ENCODE peak calls at places on chromosomes 6 and 20, in four cellular contexts. One of them, this sample, is unnamed.

GRCh38 chr20:32501709-32502108 is 83.4 kb downstream of the NOL4L start:
- DNase-seq in endothelial cell of umbilical vein: peak; percentile 82
- DNase-seq in aorta: no peak
- DNase-seq in Caco-2: no peak
- DNase-seq in this sample: no peak

GRCh38 chr20:53899351-53900167 is 170.8 kb downstream of the BCAS1 start:
- DNase-seq in Caco-2: no peak
- DNase-seq in endothelial cell of umbilical vein: peak; percentile 47
- DNase-seq in aorta: no peak
- DNase-seq in this sample: peak; percentile 92

GRCh38 chr6:108080010-108080780 is 5.7 kb upstream of the OSTM1 start:
- DNase-seq in Caco-2: no peak
- DNase-seq in aorta: no peak
- DNase-seq in endothelial cell of umbilical vein: no peak
- DNase-seq in this sample: no peak

GRCh38 chr6:160519603-160520042 is 144.5 kb downstream of the LPA start:
- DNase-seq in aorta: no peak
- DNase-seq in Caco-2: no peak
- DNase-seq in endothelial cell of umbilical vein: peak; percentile 58
- DNase-seq in this sample: no peak

GRCh38 chr6:30107756-30108155 is 5.1 kb downstream of the TRIM31 start:
- DNase-seq in aorta: no peak
- DNase-seq in endothelial cell of umbilical vein: no peak
- DNase-seq in Caco-2: no peak
- DNase-seq in this sample: no peak

GRCh38 chr20:35327074-35327976 is 35.1 kb upstream of the FAM83C start:
- DNase-seq in Caco-2: peak; percentile 95
- DNase-seq in endothelial cell of umbilical vein: peak; percentile 76
- DNase-seq in aorta: no peak
- DNase-seq in this sample: no peak

GRCh38 chr6:51976374-51976773 is 111.0 kb downstream of the PKHD1 start:
- DNase-seq in aorta: no peak
- DNase-seq in Caco-2: no peak
- DNase-seq in endothelial cell of umbilical vein: no peak
- DNase-seq in this sample: no peak

GRCh38 chr6:34273242-34273805 is 24.5 kb upstream of the SMIM29 start:
- DNase-seq in endothelial cell of umbilical vein: peak; percentile 95
- DNase-seq in Caco-2: no peak
- DNase-seq in aorta: peak; percentile 71
- DNase-seq in this sample: no peak

GRCh38 chr6:120378582-120379220 is 955.6 kb downstream of the TBC1D32 start:
- DNase-seq in aorta: no peak
- DNase-seq in endothelial cell of umbilical vein: peak; percentile 6
- DNase-seq in Caco-2: no peak
- DNase-seq in this sample: no peak

GRCh38 chr6:35665573-35665972 is 23.1 kb downstream of the FKBP5 start:
- DNase-seq in aorta: no peak
- DNase-seq in Caco-2: no peak
- DNase-seq in endothelial cell of umbilical vein: no peak
- DNase-seq in this sample: no peak
- H3K4me1 ChIP-seq in aorta: peaks cover 9% of the 10 kb centered on the region
- H3K4me1 ChIP-seq in Caco-2: no peaks in the 10 kb centered on the region
- H3K4me1 ChIP-seq in endothelial cell of umbilical vein: peaks cover 60% of the 10 kb centered on the region
- H3K4me1 ChIP-seq in this sample: peaks cover 79% of the 10 kb centered on the region

GRCh38 chr6:98824907-98825601 is 9.3 kb upstream of the POU3F2 start:
- DNase-seq in aorta: no peak
- DNase-seq in Caco-2: no peak
- DNase-seq in endothelial cell of umbilical vein: no peak
- DNase-seq in this sample: no peak

GRCh38 chr6:98825602-98826230 is 8.7 kb upstream of the POU3F2 start:
- DNase-seq in endothelial cell of umbilical vein: no peak
- DNase-seq in Caco-2: no peak
- DNase-seq in aorta: no peak
- DNase-seq in this sample: no peak

GRCh38 chr6:98823845-98824162 is 10.6 kb upstream of the POU3F2 start:
- DNase-seq in endothelial cell of umbilical vein: no peak
- DNase-seq in Caco-2: no peak
- DNase-seq in aorta: no peak
- DNase-seq in this sample: no peak

GRCh38 chr6:98823428-98823827 is 10.9 kb upstream of the POU3F2 start:
- DNase-seq in Caco-2: no peak
- DNase-seq in aorta: no peak
- DNase-seq in endothelial cell of umbilical vein: no peak
- DNase-seq in this sample: no peak

DNA sequence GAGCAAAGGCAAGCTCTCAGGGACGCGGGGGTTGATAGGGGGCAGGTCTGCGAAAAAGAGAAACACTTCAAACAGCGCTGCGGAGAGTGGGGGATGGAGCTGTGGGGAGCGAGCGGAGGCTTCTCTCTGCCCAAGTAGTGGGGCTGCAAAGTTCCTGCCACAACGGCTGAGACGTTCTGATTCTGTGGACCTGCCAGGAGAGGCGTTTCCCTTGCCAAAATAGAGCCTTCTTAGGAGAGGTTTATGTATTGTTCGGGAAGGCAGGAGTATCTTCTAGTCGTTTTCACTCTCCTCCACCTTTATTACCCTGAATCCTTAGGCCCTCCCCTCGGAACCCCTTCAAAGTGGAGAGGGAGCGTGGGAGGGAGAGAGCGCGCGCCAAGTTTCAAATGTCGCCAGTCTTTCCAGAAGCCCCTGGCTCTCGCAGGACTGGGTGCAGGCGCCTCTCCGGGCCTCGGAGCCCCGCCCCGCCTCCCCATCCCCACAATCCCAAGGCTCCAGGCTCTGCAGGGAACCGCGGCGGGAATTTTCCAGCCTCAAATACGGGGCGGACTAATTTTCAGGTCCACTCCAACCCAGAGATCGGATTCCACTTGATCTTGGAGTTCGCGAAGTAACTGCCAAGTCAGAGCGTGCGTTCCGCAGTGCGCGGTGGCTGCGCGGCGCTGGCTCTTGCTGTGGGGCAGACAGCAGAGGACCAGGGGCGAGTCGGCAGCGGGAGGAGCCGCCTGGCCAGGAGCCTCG is 10.0 kb upstream of the POU3F2 start:
- DNase-seq in endothelial cell of umbilical vein: no peak
- DNase-seq in aorta: no peak
- DNase-seq in Caco-2: no peak
- DNase-seq in this sample: no peak
- H3K27me3 ChIP-seq in endothelial cell of umbilical vein: peaks cover 74% of the 10 kb centered on the region
- H3K27me3 ChIP-seq in aorta: peaks cover 2% of the 10 kb centered on the region
- H3K27me3 ChIP-seq in Caco-2: peaks cover 2% of the 10 kb centered on the region
- H3K27me3 ChIP-seq in this sample: peaks cover 92% of the 10 kb centered on the region

GRCh38 chr6:111482236-111482958 is 621 bp downstream of the REV3L start:
- DNase-seq in aorta: peak; percentile 74
- DNase-seq in endothelial cell of umbilical vein: peak; percentile 45
- DNase-seq in Caco-2: peak; percentile 47
- DNase-seq in this sample: peak; percentile 56

GRCh38 chr6:111482959-111483735 is at the start of gene REV3L:
- DNase-seq in Caco-2: peak; percentile 95
- DNase-seq in endothelial cell of umbilical vein: peak; percentile 86
- DNase-seq in aorta: peak; percentile 92
- DNase-seq in this sample: peak; percentile 90

GRCh38 chr6:111478749-111479148 is 4.3 kb downstream of the REV3L start:
- DNase-seq in aorta: no peak
- DNase-seq in Caco-2: no peak
- DNase-seq in endothelial cell of umbilical vein: peak; percentile 70
- DNase-seq in this sample: no peak

GRCh38 chr6:111481836-111482235 is 1.2 kb downstream of the REV3L start:
- DNase-seq in Caco-2: no peak
- DNase-seq in aorta: no peak
- DNase-seq in endothelial cell of umbilical vein: peak; percentile 35
- DNase-seq in this sample: no peak

GRCh38 chr6:111480988-111481830 is 1.8 kb downstream of the REV3L start:
- DNase-seq in endothelial cell of umbilical vein: peak; percentile 36
- DNase-seq in Caco-2: no peak
- DNase-seq in aorta: no peak
- DNase-seq in this sample: no peak
- H3K4me1 ChIP-seq in endothelial cell of umbilical vein: peaks cover 39% of the 10 kb centered on the region
- H3K4me1 ChIP-seq in Caco-2: peaks cover 24% of the 10 kb centered on the region
- H3K4me1 ChIP-seq in aorta: peaks cover 3% of the 10 kb centered on the region
- H3K4me1 ChIP-seq in this sample: peaks cover 45% of the 10 kb centered on the region

GRCh38 chr20:47815416-47815806 is 30.1 kb upstream of the SULF2 start:
- DNase-seq in aorta: no peak
- DNase-seq in endothelial cell of umbilical vein: no peak
- DNase-seq in Caco-2: no peak
- DNase-seq in this sample: no peak
- H3K27me3 ChIP-seq in aorta: no peaks in the 10 kb centered on the region
- H3K27me3 ChIP-seq in endothelial cell of umbilical vein: peaks cover 12% of the 10 kb centered on the region
- H3K27me3 ChIP-seq in Caco-2: peaks cover 1% of the 10 kb centered on the region
- H3K27me3 ChIP-seq in this sample: no peaks in the 10 kb centered on the region

DNA sequence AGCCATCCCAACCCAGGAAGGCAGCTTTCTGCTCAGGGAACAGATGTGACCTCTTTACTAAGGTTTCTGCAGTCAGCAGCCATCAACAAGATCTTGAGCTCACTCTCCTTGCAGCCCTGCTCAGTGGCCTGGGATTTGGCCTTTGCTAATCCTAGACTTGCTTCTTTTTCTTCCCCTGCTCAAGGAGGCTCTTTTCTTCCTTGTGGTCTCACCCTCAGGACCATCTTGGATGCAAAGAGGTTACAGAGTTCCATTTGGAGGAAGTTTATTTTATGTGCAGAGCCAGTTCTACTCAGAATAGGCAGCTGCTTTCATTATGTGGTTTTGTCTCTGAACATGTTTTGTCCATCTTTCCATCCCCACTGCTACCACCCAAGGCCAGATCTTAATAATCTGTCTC is 49.3 kb downstream of the RALY start:
- DNase-seq in aorta: no peak
- DNase-seq in Caco-2: no peak
- DNase-seq in endothelial cell of umbilical vein: no peak
- DNase-seq in this sample: no peak
- H3K4me1 ChIP-seq in aorta: peaks cover 19% of the 10 kb centered on the region
- H3K4me1 ChIP-seq in Caco-2: peaks cover 40% of the 10 kb centered on the region
- H3K4me1 ChIP-seq in endothelial cell of umbilical vein: peaks cover 4% of the 10 kb centered on the region
- H3K4me1 ChIP-seq in this sample: no peaks in the 10 kb centered on the region

DNA sequence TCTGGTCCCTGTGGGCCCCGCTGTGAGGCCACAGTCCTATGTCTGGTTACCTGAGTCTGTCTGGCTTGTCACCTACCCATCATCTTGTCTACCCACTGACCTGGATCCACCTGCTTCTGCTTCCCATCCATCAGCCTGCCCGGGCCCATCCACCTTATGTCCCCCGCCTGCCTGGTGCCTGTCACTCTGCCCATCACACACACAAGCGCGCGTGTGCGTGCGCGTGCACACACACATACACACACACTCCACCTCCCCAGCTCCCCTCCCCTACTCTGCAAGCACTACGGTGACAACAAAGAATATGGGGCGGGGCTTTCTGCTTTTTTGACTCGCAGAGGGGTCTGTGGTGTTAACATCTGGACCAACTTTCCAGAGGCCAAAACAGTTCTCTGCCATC is 8.0 kb downstream of the CDH22 start:
- DNase-seq in aorta: no peak
- DNase-seq in endothelial cell of umbilical vein: no peak
- DNase-seq in Caco-2: no peak
- DNase-seq in this sample: no peak
- H3K27me3 ChIP-seq in aorta: no peaks in the 10 kb centered on the region
- H3K27me3 ChIP-seq in endothelial cell of umbilical vein: peaks cover 2% of the 10 kb centered on the region
- H3K27me3 ChIP-seq in Caco-2: peaks cover 3% of the 10 kb centered on the region
- H3K27me3 ChIP-seq in this sample: peaks cover 37% of the 10 kb centered on the region

DNA sequence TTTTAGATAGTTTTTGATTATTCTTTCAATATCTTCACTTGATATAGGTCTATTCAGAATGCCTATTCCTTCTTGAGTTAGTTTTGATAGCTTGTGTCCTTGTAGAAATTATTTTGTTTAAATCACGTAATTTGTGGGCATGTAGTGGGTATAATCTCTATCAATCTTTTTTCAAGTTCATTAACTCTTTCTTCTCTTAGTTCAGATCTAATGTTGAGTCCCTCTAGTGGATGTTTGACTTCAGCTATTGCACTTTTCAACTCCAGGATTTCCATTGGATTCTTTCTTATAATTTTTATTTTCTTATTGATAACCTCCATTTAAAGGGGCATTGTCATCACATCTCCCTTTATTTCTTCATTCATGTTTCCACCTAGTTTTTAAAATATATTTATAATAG is 135.6 kb downstream of the COL12A1 start:
- DNase-seq in aorta: no peak
- DNase-seq in endothelial cell of umbilical vein: no peak
- DNase-seq in Caco-2: no peak
- DNase-seq in this sample: no peak
- H3K4me1 ChIP-seq in aorta: no peaks in the 10 kb centered on the region
- H3K4me1 ChIP-seq in endothelial cell of umbilical vein: no peaks in the 10 kb centered on the region
- H3K4me1 ChIP-seq in Caco-2: no peaks in the 10 kb centered on the region
- H3K4me1 ChIP-seq in this sample: no peaks in the 10 kb centered on the region

GRCh38 chr6:159170999-159171712 is 2.0 kb downstream of the FNDC1 start:
- DNase-seq in aorta: peak; percentile 56
- DNase-seq in Caco-2: no peak
- DNase-seq in endothelial cell of umbilical vein: no peak
- DNase-seq in this sample: no peak
- H3K27me3 ChIP-seq in aorta: no peaks in the 10 kb centered on the region
- H3K27me3 ChIP-seq in Caco-2: peaks cover 2% of the 10 kb centered on the region
- H3K27me3 ChIP-seq in endothelial cell of umbilical vein: peaks cover 74% of the 10 kb centered on the region
- H3K27me3 ChIP-seq in this sample: peaks cover 91% of the 10 kb centered on the region

GRCh38 chr20:33787253-33787891 is 23.8 kb upstream of the CHMP4B start:
- DNase-seq in Caco-2: no peak
- DNase-seq in aorta: no peak
- DNase-seq in endothelial cell of umbilical vein: peak; percentile 76
- DNase-seq in this sample: peak; percentile 61

GRCh38 chr20:33790571-33790970 is 20.6 kb upstream of the CHMP4B start:
- DNase-seq in aorta: no peak
- DNase-seq in endothelial cell of umbilical vein: no peak
- DNase-seq in Caco-2: no peak
- DNase-seq in this sample: no peak

GRCh38 chr20:33789109-33789857 is 21.9 kb upstream of the CHMP4B start:
- DNase-seq in Caco-2: peak; percentile 63
- DNase-seq in endothelial cell of umbilical vein: peak; percentile 99
- DNase-seq in aorta: peak; percentile 63
- DNase-seq in this sample: peak; percentile 100

GRCh38 chr20:33789858-33790182 is 21.3 kb upstream of the CHMP4B start:
- DNase-seq in Caco-2: no peak
- DNase-seq in aorta: no peak
- DNase-seq in endothelial cell of umbilical vein: no peak
- DNase-seq in this sample: no peak

GRCh38 chr20:33788351-33789049 is 22.6 kb upstream of the CHMP4B start:
- DNase-seq in endothelial cell of umbilical vein: no peak
- DNase-seq in aorta: no peak
- DNase-seq in Caco-2: no peak
- DNase-seq in this sample: peak; percentile 72
- H3K4me1 ChIP-seq in endothelial cell of umbilical vein: peaks cover 51% of the 10 kb centered on the region
- H3K4me1 ChIP-seq in aorta: no peaks in the 10 kb centered on the region
- H3K4me1 ChIP-seq in Caco-2: no peaks in the 10 kb centered on the region
- H3K4me1 ChIP-seq in this sample: peaks cover 15% of the 10 kb centered on the region

GRCh38 chr6:44276667-44277640 is 6.7 kb downstream of the TMEM151B start:
- DNase-seq in endothelial cell of umbilical vein: no peak
- DNase-seq in Caco-2: no peak
- DNase-seq in aorta: no peak
- DNase-seq in this sample: no peak
- H3K27me3 ChIP-seq in endothelial cell of umbilical vein: peaks cover 34% of the 10 kb centered on the region
- H3K27me3 ChIP-seq in Caco-2: no peaks in the 10 kb centered on the region
- H3K27me3 ChIP-seq in aorta: no peaks in the 10 kb centered on the region
- H3K27me3 ChIP-seq in this sample: peaks cover 26% of the 10 kb centered on the region

This sample was measured in RWPE2.